ENCODE peak calls at places on chromosomes 5 and 9, in eight cellular contexts. One of them, this sample, is unnamed.

GRCh38 chr5:147750065-147750464 is 32.5 kb downstream of the JAKMIP2 start:
- DNase-seq in uterus: no peak
- DNase-seq in GM03348: no peak
- DNase-seq in fibroblast of lung: no peak
- DNase-seq in NCI-H1105: no peak
- DNase-seq in Peyer's patch: no peak
- DNase-seq in A172: peak; percentile 25
- DNase-seq in NCI-H2171 treated with DMSO at 0.1 percent for 48 hours: peak; percentile 36
- DNase-seq in this sample: no peak

GRCh38 chr9:134641173-134641985 is at the start of gene COL5A1:
- DNase-seq in uterus: peak; percentile 95
- DNase-seq in A172: peak; percentile 86
- DNase-seq in fibroblast of lung: peak; percentile 90
- DNase-seq in GM03348: peak; percentile 98
- DNase-seq in Peyer's patch: peak; percentile 79
- DNase-seq in NCI-H1105: peak; percentile 76
- DNase-seq in NCI-H2171 treated with DMSO at 0.1 percent for 48 hours: peak; percentile 88
- DNase-seq in this sample: peak; percentile 84

GRCh38 chr5:132136906-132137305 is 63.3 kb downstream of the CSF2 start:
- DNase-seq in A172: peak; percentile 62
- DNase-seq in uterus: no peak
- DNase-seq in fibroblast of lung: peak; percentile 96
- DNase-seq in GM03348: peak; percentile 52
- DNase-seq in NCI-H1105: no peak
- DNase-seq in NCI-H2171 treated with DMSO at 0.1 percent for 48 hours: peak; percentile 67
- DNase-seq in Peyer's patch: no peak
- DNase-seq in this sample: peak; percentile 44

GRCh38 chr5:179313849-179314521 is 31.3 kb downstream of the ADAMTS2 start:
- DNase-seq in A172: no peak
- DNase-seq in GM03348: peak; percentile 95
- DNase-seq in NCI-H1105: no peak
- DNase-seq in fibroblast of lung: peak; percentile 94
- DNase-seq in NCI-H2171 treated with DMSO at 0.1 percent for 48 hours: peak; percentile 50
- DNase-seq in Peyer's patch: peak; percentile 65
- DNase-seq in uterus: peak; percentile 96
- DNase-seq in this sample: peak; percentile 94

GRCh38 chr9:5900622-5901021 is 9.9 kb downstream of the MLANA start:
- DNase-seq in uterus: no peak
- DNase-seq in Peyer's patch: no peak
- DNase-seq in fibroblast of lung: no peak
- DNase-seq in A172: no peak
- DNase-seq in GM03348: no peak
- DNase-seq in NCI-H2171 treated with DMSO at 0.1 percent for 48 hours: no peak
- DNase-seq in NCI-H1105: no peak
- DNase-seq in this sample: no peak

GRCh38 chr5:117877731-117878130 is 1110.6 kb downstream of the DTWD2 start:
- DNase-seq in A172: no peak
- DNase-seq in GM03348: no peak
- DNase-seq in NCI-H2171 treated with DMSO at 0.1 percent for 48 hours: no peak
- DNase-seq in NCI-H1105: no peak
- DNase-seq in uterus: no peak
- DNase-seq in Peyer's patch: no peak
- DNase-seq in fibroblast of lung: no peak
- DNase-seq in this sample: no peak

GRCh38 chr9:133334161-133334560 is 1.8 kb downstream of the SURF6 start:
- DNase-seq in A172: no peak
- DNase-seq in NCI-H2171 treated with DMSO at 0.1 percent for 48 hours: no peak
- DNase-seq in uterus: peak; percentile 6
- DNase-seq in NCI-H1105: no peak
- DNase-seq in GM03348: no peak
- DNase-seq in Peyer's patch: peak; percentile 89
- DNase-seq in fibroblast of lung: no peak
- DNase-seq in this sample: no peak

GRCh38 chr9:20650313-20650712 is 28.0 kb upstream of the MLLT3 start:
- DNase-seq in Peyer's patch: no peak
- DNase-seq in uterus: no peak
- DNase-seq in GM03348: no peak
- DNase-seq in A172: no peak
- DNase-seq in fibroblast of lung: no peak
- DNase-seq in NCI-H1105: no peak
- DNase-seq in NCI-H2171 treated with DMSO at 0.1 percent for 48 hours: no peak
- DNase-seq in this sample: no peak

GRCh38 chr5:170267431-170268152 is 30.0 kb downstream of the LCP2 start:
- DNase-seq in A172: peak; percentile 59
- DNase-seq in NCI-H1105: peak; percentile 10
- DNase-seq in fibroblast of lung: peak; percentile 76
- DNase-seq in Peyer's patch: peak; percentile 87
- DNase-seq in NCI-H2171 treated with DMSO at 0.1 percent for 48 hours: peak; percentile 48
- DNase-seq in GM03348: peak; percentile 88
- DNase-seq in uterus: peak; percentile 82
- DNase-seq in this sample: peak; percentile 27

GRCh38 chr9:95073042-95073607 is 244.4 kb downstream of the FANCC start:
- DNase-seq in NCI-H1105: no peak
- DNase-seq in GM03348: peak; percentile 34
- DNase-seq in A172: no peak
- DNase-seq in NCI-H2171 treated with DMSO at 0.1 percent for 48 hours: no peak
- DNase-seq in Peyer's patch: no peak
- DNase-seq in uterus: no peak
- DNase-seq in fibroblast of lung: peak; percentile 38
- DNase-seq in this sample: no peak

GRCh38 chr5:133892774-133893173 is 75.7 kb downstream of the C5orf15 start:
- DNase-seq in GM03348: no peak
- DNase-seq in uterus: no peak
- DNase-seq in Peyer's patch: no peak
- DNase-seq in fibroblast of lung: no peak
- DNase-seq in NCI-H2171 treated with DMSO at 0.1 percent for 48 hours: no peak
- DNase-seq in NCI-H1105: no peak
- DNase-seq in A172: no peak
- DNase-seq in this sample: no peak

GRCh38 chr5:180043381-180043780 is 28.2 kb downstream of the RNF130 start:
- DNase-seq in fibroblast of lung: no peak
- DNase-seq in NCI-H2171 treated with DMSO at 0.1 percent for 48 hours: no peak
- DNase-seq in GM03348: no peak
- DNase-seq in uterus: no peak
- DNase-seq in A172: no peak
- DNase-seq in NCI-H1105: no peak
- DNase-seq in Peyer's patch: no peak
- DNase-seq in this sample: no peak

GRCh38 chr5:96431376-96432244 is 1.4 kb downstream of the PCSK1 start:
- DNase-seq in Peyer's patch: no peak
- DNase-seq in NCI-H1105: peak; percentile 61
- DNase-seq in uterus: peak; percentile 20
- DNase-seq in NCI-H2171 treated with DMSO at 0.1 percent for 48 hours: peak; percentile 50
- DNase-seq in fibroblast of lung: peak; percentile 22
- DNase-seq in A172: no peak
- DNase-seq in GM03348: peak; percentile 55
- DNase-seq in this sample: no peak

GRCh38 chr5:67648201-67648671 is 451.6 kb upstream of the CD180 start:
- DNase-seq in fibroblast of lung: peak; percentile 53
- DNase-seq in Peyer's patch: peak; percentile 55
- DNase-seq in uterus: peak; percentile 90
- DNase-seq in GM03348: peak; percentile 57
- DNase-seq in A172: no peak
- DNase-seq in NCI-H1105: no peak
- DNase-seq in NCI-H2171 treated with DMSO at 0.1 percent for 48 hours: no peak
- DNase-seq in this sample: peak; percentile 88

GRCh38 chr5:6117212-6117611 is 261.1 kb downstream of the MED10 start:
- DNase-seq in A172: no peak
- DNase-seq in Peyer's patch: no peak
- DNase-seq in fibroblast of lung: no peak
- DNase-seq in NCI-H1105: no peak
- DNase-seq in NCI-H2171 treated with DMSO at 0.1 percent for 48 hours: no peak
- DNase-seq in GM03348: no peak
- DNase-seq in uterus: no peak
- DNase-seq in this sample: no peak

GRCh38 chr5:98309785-98310566 is 463.5 kb upstream of the RGMB start:
- DNase-seq in GM03348: peak; percentile 80
- DNase-seq in NCI-H2171 treated with DMSO at 0.1 percent for 48 hours: no peak
- DNase-seq in uterus: no peak
- DNase-seq in fibroblast of lung: peak; percentile 90
- DNase-seq in A172: peak; percentile 99
- DNase-seq in Peyer's patch: no peak
- DNase-seq in NCI-H1105: no peak
- DNase-seq in this sample: peak; percentile 69

GRCh38 chr5:78747703-78748359 is 99.3 kb upstream of the LHFPL2 start:
- DNase-seq in NCI-H2171 treated with DMSO at 0.1 percent for 48 hours: no peak
- DNase-seq in A172: no peak
- DNase-seq in GM03348: peak; percentile 72
- DNase-seq in NCI-H1105: no peak
- DNase-seq in fibroblast of lung: peak; percentile 90
- DNase-seq in Peyer's patch: no peak
- DNase-seq in uterus: no peak
- DNase-seq in this sample: peak; percentile 61

GRCh38 chr5:149759563-149759962 is 29.5 kb downstream of the PPARGC1B start:
- DNase-seq in fibroblast of lung: no peak
- DNase-seq in A172: no peak
- DNase-seq in NCI-H1105: no peak
- DNase-seq in uterus: no peak
- DNase-seq in GM03348: no peak
- DNase-seq in Peyer's patch: no peak
- DNase-seq in NCI-H2171 treated with DMSO at 0.1 percent for 48 hours: no peak
- DNase-seq in this sample: no peak

GRCh38 chr9:94720846-94721549 is 5.5 kb upstream of the AOPEP start:
- DNase-seq in GM03348: no peak
- DNase-seq in NCI-H1105: no peak
- DNase-seq in fibroblast of lung: no peak
- DNase-seq in uterus: no peak
- DNase-seq in A172: no peak
- DNase-seq in NCI-H2171 treated with DMSO at 0.1 percent for 48 hours: no peak
- DNase-seq in Peyer's patch: no peak
- DNase-seq in this sample: no peak